ENCODE peak calls at places on chromosomes 6 and 20, in nine cellular contexts. T is tibial artery, E is heart left ventricle, C is nephron progenitor cell, S is Panc1, F is sigmoid colon, I is PC-9, V is PC-3, G is spleen. H is an unnamed sample.

GRCh38 chr6:87705070-87705691 is 3.1 kb upstream of the AKIRIN2 start:
- DNase-seq in C (no peak), S (no peak), E (no peak), F (no peak), T (no peak), V (peak; percentile 80), G (no peak), I (no peak), H (peak; percentile 23)

GRCh38 chr6:5584072-5584471 is 322.8 kb downstream of the FARS2 start:
- DNase-seq in S (no peak), C (no peak), V (no peak), T (no peak), G (no peak), E (no peak), F (no peak), I (no peak), H (no peak)

GRCh38 chr20:3461191-3461874 is 9.5 kb upstream of the ATRN start:
- DNase-seq in V (no peak), E (no peak), F (no peak), T (no peak), G (no peak), S (no peak), C (peak; percentile 11), I (no peak), H (no peak)

GRCh38 chr6:121670511-121670910 is 235.1 kb downstream of the GJA1 start:
- DNase-seq in F (no peak), S (no peak), I (no peak), T (no peak), V (peak; percentile 51), G (no peak), E (no peak), C (no peak), H (no peak)

GRCh38 chr6:113381957-113382356 is 475.2 kb upstream of the MARCKS start:
- DNase-seq in V (peak; percentile 42), F (peak; percentile 69), S (no peak), C (no peak), G (no peak), T (no peak), I (no peak), E (peak; percentile 26), H (peak; percentile 25)

GRCh38 chr20:39825524-39825923 is 863.4 kb downstream of the DHX35 start:
- DNase-seq in I (no peak), S (no peak), G (no peak), F (no peak), E (no peak), T (no peak), C (no peak), V (no peak), H (no peak)

GRCh38 chr6:136952714-136953260 is 30.7 kb downstream of the SLC35D3 start:
- DNase-seq in G (no peak), S (no peak), I (no peak), C (no peak), E (no peak), F (no peak), T (no peak), V (no peak), H (peak; percentile 16)

GRCh38 chr6:107567643-107568042 is 77.7 kb downstream of the SOBP start:
- DNase-seq in T (no peak), G (no peak), C (no peak), V (no peak), E (no peak), F (no peak), I (no peak), S (no peak), H (no peak)

GRCh38 chr6:169981568-169981967 is 230.1 kb downstream of the ERMARD start:
- DNase-seq in G (peak; percentile 39), I (no peak), E (no peak), T (peak; percentile 33), C (no peak), V (no peak), F (peak; percentile 25), S (no peak), H (no peak)

GRCh38 chr20:51565741-51566140 is 23.2 kb upstream of the NFATC2 start:
- DNase-seq in T (no peak), I (no peak), F (no peak), G (no peak), V (no peak), S (no peak), E (no peak), C (no peak), H (no peak)

GRCh38 chr20:62117658-62118057 is 4.6 kb upstream of the LSM14B start:
- DNase-seq in F (no peak), G (peak; percentile 93), T (no peak), E (peak; percentile 45), S (no peak), I (no peak), V (no peak), C (no peak), H (no peak)

GRCh38 chr6:14079433-14079832 is 38.1 kb upstream of the CD83 start:
- DNase-seq in F (no peak), E (peak; percentile 32), T (no peak), S (no peak), I (no peak), V (peak; percentile 36), C (no peak), G (no peak), H (peak; percentile 18)

GRCh38 chr6:76342611-76343160 is 270.2 kb upstream of the IMPG1 start:
- DNase-seq in G (no peak), T (no peak), E (no peak), I (no peak), V (no peak), C (no peak), S (no peak), F (no peak), H (no peak)
- TF ChIP-seq CTCF in G (no peak), T (no peak), E (no peak), I (no peak), V (no peak), C (no peak), S (no peak), F (no peak), H (no peak)

GRCh38 chr6:42050011-42050896 is at the start of gene TAF8:
- DNase-seq in S (peak; percentile 70), C (peak; percentile 83), T (peak; percentile 95), G (peak; percentile 98), I (peak; percentile 90), E (peak; percentile 92), V (peak; percentile 88), F (peak; percentile 97), H (peak; percentile 94)
- TF ChIP-seq CTCF in S (no peak), C (no peak), T (no peak), G (no peak), I (no peak), E (no peak), V (no peak), F (no peak), H (no peak)

DNA sequence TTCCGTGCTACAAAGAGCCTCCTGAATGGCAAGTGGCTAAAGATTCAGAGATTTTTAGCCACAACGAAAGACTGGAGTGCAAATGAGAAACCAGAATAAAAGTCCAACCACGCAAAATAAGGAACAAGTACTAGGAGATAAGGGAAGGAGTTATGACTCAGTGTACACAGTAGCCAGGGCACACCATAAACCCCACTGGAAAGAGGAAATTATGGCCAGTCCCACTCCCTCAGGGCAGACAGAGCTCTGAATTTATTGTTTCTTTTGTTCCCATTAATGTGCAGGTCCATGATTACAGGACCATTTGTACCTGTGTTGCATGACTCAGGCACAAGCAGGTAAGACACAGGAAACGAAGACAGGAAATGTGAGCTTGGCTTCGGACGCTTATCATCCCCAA is 150.3 kb upstream of the PREP start:
- DNase-seq in C (no peak), S (no peak), E (no peak), V (peak; percentile 85), T (no peak), G (no peak), I (peak; percentile 45), F (no peak), H (peak; percentile 17)
- TF ChIP-seq CTCF in C (no peak), S (no peak), E (no peak), V (no peak), T (no peak), G (no peak), I (no peak), F (no peak), H (no peak)

GRCh38 chr6:131262060-131262459 is 126.8 kb downstream of the AKAP7 start:
- DNase-seq in F (no peak), V (no peak), G (no peak), T (no peak), C (no peak), E (no peak), I (no peak), S (no peak), H (no peak)
- TF ChIP-seq CTCF in F (no peak), V (peak; percentile 35), G (no peak), T (no peak), C (no peak), E (no peak), I (no peak), S (peak; percentile 28), H (peak; percentile 24)

DNA sequence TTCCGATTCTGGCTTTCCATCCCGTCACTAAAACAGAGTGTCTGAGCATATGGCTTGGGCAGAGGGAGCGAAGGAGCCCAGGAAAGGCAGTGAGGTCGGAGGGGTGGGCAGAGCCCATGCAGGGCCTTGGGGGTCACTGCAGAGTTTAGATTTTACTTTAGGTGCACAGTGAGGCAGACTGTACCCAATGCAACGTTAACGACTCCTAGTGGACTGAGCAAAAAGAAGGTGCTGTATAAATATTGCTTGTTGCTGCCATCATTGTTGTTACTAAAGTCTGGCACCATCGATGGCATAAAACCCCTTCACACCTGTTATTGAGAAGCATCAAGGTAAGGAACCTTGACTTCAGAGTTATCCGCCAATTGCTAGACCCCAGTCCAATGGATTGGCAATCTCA is 119.0 kb downstream of the EYA2 start:
- DNase-seq in C (no peak), V (peak; percentile 17), F (no peak), E (no peak), I (no peak), S (no peak), G (peak; percentile 6), T (no peak), H (no peak)
- TF ChIP-seq CTCF in C (no peak), V (peak; percentile 55), F (no peak), E (no peak), I (peak; percentile 32), S (no peak), G (no peak), T (no peak), H (no peak)

GRCh38 chr20:64223526-64224067 is 32.0 kb upstream of the PCMTD2 start:
- DNase-seq in F (no peak), V (no peak), C (peak; percentile 80), E (peak; percentile 58), I (no peak), T (no peak), G (no peak), S (no peak), H (no peak)
- TF ChIP-seq CTCF in F (no peak), V (no peak), C (peak; percentile 60), E (peak; percentile 46), I (no peak), T (no peak), G (no peak), S (no peak), H (no peak)